ENCODE peak calls at places on chromosomes 11 and 22, in six cellular contexts. S is NCI-H1417, I is brain microvascular endothelial cell, U is epithelial cell of esophagus, O is NCI-H774, X is LoVo. D is an unnamed sample.

GRCh38 chr11:130434521-130435223 is 6.3 kb upstream of the ADAMTS8 start:
- DNase-seq in S (peak; percentile 86), I (peak; percentile 69), U (peak; percentile 84), O (peak; percentile 61), X (peak; percentile 82), D (peak; percentile 71)

GRCh38 chr22:39658367-39658766 is 87.8 kb downstream of the CACNA1I start:
- DNase-seq in S (no peak), I (no peak), U (no peak), O (no peak), X (no peak), D (no peak)

GRCh38 chr11:70054020-70054419 is 24.1 kb upstream of the ANO1 start:
- DNase-seq in S (no peak), I (no peak), U (no peak), O (no peak), X (no peak), D (no peak)

GRCh38 chr11:64250875-64251721 is at the start of gene PLCB3:
- DNase-seq in S (peak; percentile 72), I (no peak), U (peak; percentile 56), O (peak; percentile 54), X (peak; percentile 56), D (no peak)

GRCh38 chr11:35030716-35031213 is 108.2 kb upstream of the CD44 start:
- DNase-seq in S (no peak), I (peak; percentile 98), U (peak; percentile 97), O (no peak), X (peak; percentile 76), D (no peak)

GRCh38 chr11:19055016-19055415 is 5.5 kb downstream of the MRGPRX2 start:
- DNase-seq in S (no peak), I (no peak), U (no peak), O (no peak), X (no peak), D (no peak)

GRCh38 chr22:38243007-38243775 is 29.6 kb downstream of the TMEM184B start:
- DNase-seq in S (peak; percentile 88), I (peak; percentile 49), U (peak; percentile 47), O (peak; percentile 77), X (no peak), D (no peak)

GRCh38 chr11:116853461-116854073 is 16.1 kb upstream of the APOA1 start:
- DNase-seq in S (no peak), I (peak; percentile 88), U (peak; percentile 87), O (no peak), X (peak; percentile 45), D (no peak)

GRCh38 chr11:96241351-96241841 is 101.6 kb downstream of the MAML2 start:
- DNase-seq in S (no peak), I (no peak), U (no peak), O (no peak), X (no peak), D (no peak)

D was measured in hippocampal formation.